ENCODE peak calls at places on chromosomes 7 and 10, in five cellular contexts. U is left colon, A is COR-L47, O is GDM1, D is AG09319. H is an unnamed sample.

GRCh38 chr10:16519908-16520861 is 1.5 kb downstream of the C1QL3 start:
- DNase-seq in U (no peak), A (no peak), O (no peak), D (no peak), H (no peak)

GRCh38 chr10:97197030-97197500 is 11.3 kb upstream of the SLIT1 start:
- DNase-seq in U (no peak), A (no peak), O (no peak), D (no peak), H (no peak)

GRCh38 chr7:83652481-83652880 is 3.5 kb upstream of the SEMA3E start:
- DNase-seq in U (no peak), A (no peak), O (no peak), D (no peak), H (no peak)

GRCh38 chr7:7931626-7932025 is 37.0 kb upstream of the GLCCI1 start:
- DNase-seq in U (no peak), A (no peak), O (no peak), D (no peak), H (no peak)

GRCh38 chr10:88473989-88474883 is 108.9 kb downstream of the RNLS start:
- DNase-seq in U (peak; percentile 57), A (peak; percentile 84), O (no peak), D (no peak), H (peak; percentile 73)

GRCh38 chr7:91995391-91995790 is 54.7 kb downstream of the AKAP9 start:
- DNase-seq in U (no peak), A (no peak), O (no peak), D (no peak), H (no peak)

GRCh38 chr7:158407581-158408331 is 179.9 kb downstream of the PTPRN2 start:
- DNase-seq in U (no peak), A (peak; percentile 52), O (peak; percentile 22), D (no peak), H (no peak)

GRCh38 chr10:74234569-74234968 is 83.5 kb downstream of the ADK start:
- DNase-seq in U (no peak), A (no peak), O (no peak), D (no peak), H (no peak)

GRCh38 chr7:82605247-82605864 is 161.8 kb upstream of the CACNA2D1 start:
- DNase-seq in U (no peak), A (peak; percentile 64), O (peak; percentile 15), D (no peak), H (no peak)